ENCODE peak calls at places on chromosome 14, in nine cellular contexts. D is kidney, X is AG20443, Y is smooth muscle cell of the brain vasculature, Q is A549, K is retina, A is NCI-H1105 treated with DMSO at 0.1 percent for 48 hours, B is dermis blood vessel endothelial cell, M is putamen. Z is an unnamed sample.

GRCh38 chr14:46399049-46399448 is 252.5 kb downstream of the RPL10L start:
- DNase-seq in K (no peak), M (no peak), Y (no peak), Q (no peak), A (peak), X (no peak), D (no peak), B (no peak), Z (no peak)

GRCh38 chr14:88424573-88424972 is 39.1 kb downstream of the SPATA7 start:
- DNase-seq in X (peak), Q (no peak), B (no peak), D (no peak), A (no peak), Y (no peak), K (no peak), M (no peak), Z (no peak)

GRCh38 chr14:66311935-66312334 is 174.2 kb upstream of the CCDC196 start:
- DNase-seq in D (no peak), X (no peak), Y (no peak), M (no peak), K (no peak), Q (no peak), B (no peak), A (peak), Z (no peak)

GRCh38 chr14:36339817-36340216 is 19.4 kb upstream of the MBIP start:
- DNase-seq in Q (no peak), X (no peak), A (no peak), Y (no peak), M (no peak), B (no peak), D (no peak), K (no peak), Z (no peak)

GRCh38 chr14:89765346-89765745 is 189.2 kb downstream of the EFCAB11 start:
- DNase-seq in M (no peak), Y (no peak), D (no peak), K (no peak), Q (no peak), X (no peak), A (no peak), B (no peak), Z (no peak)

GRCh38 chr14:79056879-79057278 is 886.7 kb downstream of the NRXN3 start:
- DNase-seq in Y (peak), A (no peak), D (no peak), M (no peak), X (no peak), Q (no peak), B (no peak), K (no peak), Z (no peak)

GRCh38 chr14:59406454-59407245 is 58.5 kb downstream of the GPR135 start:
- DNase-seq in B (peak), Q (no peak), M (no peak), K (no peak), X (peak), Y (no peak), A (no peak), D (no peak), Z (no peak)

GRCh38 chr14:90576581-90576980 is 179.8 kb downstream of the CALM1 start:
- DNase-seq in K (no peak), Q (no peak), M (no peak), B (no peak), X (peak), D (no peak), Y (no peak), A (no peak), Z (no peak)

GRCh38 chr14:75886661-75887348 is 95.0 kb downstream of the TGFB3 start:
- DNase-seq in D (no peak), A (no peak), M (no peak), X (peak), K (no peak), Y (no peak), Q (no peak), B (no peak), Z (no peak)

GRCh38 chr14:75223664-75224154 is 47.3 kb upstream of the TMED10 start:
- DNase-seq in Y (no peak), X (no peak), M (peak), D (no peak), Q (no peak), B (no peak), K (no peak), A (no peak), Z (peak)

GRCh38 chr14:67191768-67192290 is 2.6 kb downstream of the GARIN2 start:
- DNase-seq in M (peak), B (no peak), Q (no peak), K (no peak), X (no peak), Y (no peak), D (no peak), A (no peak), Z (peak)

GRCh38 chr14:29529418-29529817 is 398.2 kb downstream of the PRKD1 start:
- DNase-seq in D (no peak), B (peak), Y (no peak), X (no peak), K (no peak), A (no peak), M (no peak), Q (no peak), Z (no peak)

GRCh38 chr14:38731962-38732361 is 371.1 kb downstream of the SEC23A start:
- DNase-seq in Q (no peak), B (no peak), X (no peak), D (no peak), K (peak), M (no peak), A (peak), Y (no peak), Z (no peak)

GRCh38 chr14:94018308-94018707 is 7.8 kb upstream of the OTUB2 start:
- DNase-seq in B (no peak), K (no peak), Y (no peak), M (no peak), X (no peak), D (no peak), A (no peak), Q (no peak), Z (no peak)

GRCh38 chr14:55122441-55122986 is 6.5 kb upstream of the LGALS3 start:
- DNase-seq in Q (no peak), D (no peak), A (peak), K (no peak), Y (no peak), X (peak), B (peak), M (no peak), Z (no peak)

GRCh38 chr14:39873793-39874192 is 441.6 kb upstream of the FBXO33 start:
- DNase-seq in X (no peak), A (peak), B (no peak), Y (no peak), M (no peak), D (no peak), Q (no peak), K (no peak), Z (no peak)